ENCODE peak calls at places on chromosomes 16 and 17, in four cellular contexts. V is GM23338, W is KBM-7, C is GM19239. M is an unnamed sample.

GRCh38 chr17:8869416-8869815 is 1.9 kb upstream of the PIK3R6 start:
- DNase-seq in V (no peak), W (no peak), C (no peak), M (no peak)

GRCh38 chr16:82979406-82980111 is 352.8 kb downstream of the CDH13 start:
- DNase-seq in V (no peak), W (no peak), C (no peak), M (no peak)

GRCh38 chr17:71870546-71870862 is 250.3 kb upstream of the SOX9 start:
- DNase-seq in V (no peak), W (no peak), C (no peak), M (no peak)

GRCh38 chr17:72111374-72111773 is 9.4 kb upstream of the SOX9 start:
- DNase-seq in V (no peak), W (no peak), C (no peak), M (no peak)

GRCh38 chr16:50550035-50550434 is 1.8 kb downstream of the NKD1 start:
- DNase-seq in V (no peak), W (no peak), C (no peak), M (no peak)

GRCh38 chr17:30336369-30337171 is 2.7 kb upstream of the TMIGD1 start:
- DNase-seq in V (peak), W (peak), C (peak), M (no peak)

GRCh38 chr16:77373726-77374125 is 61.1 kb downstream of the ADAMTS18 start:
- DNase-seq in V (no peak), W (no peak), C (no peak), M (no peak)

GRCh38 chr16:2964416-2965223 is 545 bp downstream of the KREMEN2 start:
- DNase-seq in V (peak), W (peak), C (peak), M (peak)

GRCh38 chr16:89257281-89257731 is 39.8 kb downstream of the ZNF778 start:
- DNase-seq in V (peak), W (no peak), C (no peak), M (no peak)

GRCh38 chr17:82274134-82275020 is 877 bp upstream of the CSNK1D start:
- DNase-seq in V (no peak), W (no peak), C (no peak), M (no peak)

GRCh38 chr16:27737513-27737912 is 187.6 kb downstream of the KATNIP start:
- DNase-seq in V (no peak), W (no peak), C (no peak), M (no peak)

GRCh38 chr17:79788989-79789942 is 7.6 kb downstream of the CBX8 start:
- DNase-seq in V (peak), W (no peak), C (no peak), M (no peak)

GRCh38 chr16:84368327-84368996 is at the start of gene ATP2C2:
- DNase-seq in V (peak), W (no peak), C (no peak), M (no peak)

M was measured in GM12891.